ENCODE peak calls at places on chromosomes 6 and 20, in four cellular contexts. I is dorsolateral prefrontal cortex, R is tibial artery, K is stomach. D is an unnamed sample.

GRCh38 chr6:149328083-149328482 is 10.6 kb downstream of the TAB2 start:
- DNase-seq in R (no peak), K (no peak), I (no peak), D (no peak)

GRCh38 chr6:112822769-112823168 is 475.6 kb downstream of the RFPL4B start:
- DNase-seq in K (no peak), R (no peak), I (no peak), D (no peak)

GRCh38 chr20:31966991-31967655 is 828 bp upstream of the XKR7 start:
- DNase-seq in I (no peak), R (no peak), K (no peak), D (no peak)

GRCh38 chr6:157240059-157240959 is 83.0 kb downstream of the TMEM242 start:
- DNase-seq in R (peak), K (no peak), I (peak), D (no peak)

GRCh38 chr6:144896876-144897275 is 611.7 kb downstream of the UTRN start:
- DNase-seq in I (no peak), R (no peak), K (no peak), D (no peak)

GRCh38 chr20:21156266-21156665 is 30.4 kb downstream of the KIZ start:
- DNase-seq in I (no peak), R (no peak), K (no peak), D (no peak)

GRCh38 chr20:15555913-15556312 is 1017.3 kb downstream of the KIF16B start:
- DNase-seq in K (no peak), I (no peak), R (no peak), D (no peak)

GRCh38 chr6:153150767-153151440 is 19.8 kb upstream of the RGS17 start:
- DNase-seq in K (peak), I (no peak), R (no peak), D (no peak)

GRCh38 chr6:3211681-3212080 is 15.8 kb downstream of the TUBB2B start:
- DNase-seq in R (no peak), I (peak), K (no peak), D (no peak)

GRCh38 chr6:3208775-3209113 is 18.7 kb downstream of the TUBB2B start:
- DNase-seq in I (no peak), R (no peak), K (no peak), D (no peak)

GRCh38 chr6:3210024-3210610 is 17.3 kb downstream of the TUBB2B start:
- DNase-seq in R (no peak), I (no peak), K (no peak), D (no peak)

GRCh38 chr6:3208096-3208774 is 19.2 kb downstream of the TUBB2B start:
- DNase-seq in I (no peak), K (no peak), R (peak), D (no peak)

GRCh38 chr6:3209114-3210023 is 18.1 kb downstream of the TUBB2B start:
- DNase-seq in K (peak), I (peak), R (peak), D (peak)
- TF ChIP-seq CTCF in K (no peak), I (no peak), R (no peak), D (no peak)

GRCh38 chr6:169724554-169725269 is 412 bp upstream of the PHF10 start:
- DNase-seq in I (peak), R (no peak), K (peak), D (peak)

GRCh38 chr6:169723200-169723909 is 945 bp downstream of the PHF10 start:
- DNase-seq in I (peak), R (peak), K (peak), D (peak)

GRCh38 chr6:169723991-169724553 is at the start of gene PHF10:
- DNase-seq in K (peak), R (peak), I (no peak), D (peak)

GRCh38 chr6:169720207-169720855 is 4.0 kb downstream of the PHF10 start:
- DNase-seq in I (no peak), K (no peak), R (no peak), D (no peak)

DNA sequence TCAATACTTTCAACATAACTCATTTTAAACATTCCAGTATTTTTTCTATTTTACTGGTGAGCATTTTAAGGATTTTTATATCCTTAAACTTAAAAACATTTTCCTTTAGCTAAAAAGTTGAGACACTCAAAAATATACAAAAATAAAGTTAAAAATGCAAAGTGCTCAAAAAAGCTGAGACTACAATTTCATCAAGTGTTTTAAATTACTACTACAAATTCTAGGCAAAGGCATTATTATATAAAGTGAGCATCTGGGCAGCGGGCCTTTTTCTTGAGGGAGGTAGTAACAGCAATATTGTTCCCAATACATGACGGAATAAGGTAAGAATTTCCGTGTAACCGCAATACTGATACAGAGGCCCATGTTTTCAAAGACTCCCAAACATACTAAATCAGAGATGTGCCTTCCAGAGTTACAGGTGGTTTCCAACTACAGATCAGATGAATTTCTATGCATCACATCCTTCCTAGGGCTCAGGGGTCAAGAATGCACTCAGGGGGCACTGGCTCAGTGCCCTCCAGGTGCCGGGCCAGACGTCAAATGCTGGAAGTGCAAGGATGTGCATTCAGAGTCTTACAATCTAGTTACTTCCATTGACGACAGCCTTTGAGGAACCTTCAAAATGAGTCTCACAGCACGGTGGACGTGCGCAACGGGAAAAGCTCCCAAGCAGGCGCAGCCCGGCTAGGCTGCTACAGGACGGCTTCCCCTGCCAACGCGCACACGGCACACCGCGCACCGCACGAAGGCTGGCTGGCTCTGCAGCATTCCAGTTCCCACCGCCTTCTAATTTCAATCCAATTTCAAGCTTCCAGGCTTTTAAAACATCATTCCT is 1.7 kb downstream of the PHF10 start:
- DNase-seq in K (peak), I (no peak), R (peak), D (peak)
- TF ChIP-seq CTCF in K (no peak), I (no peak), R (no peak), D (no peak)

GRCh38 chr6:56765494-56765893 is 122.8 kb upstream of the DST start:
- DNase-seq in R (no peak), K (no peak), I (no peak), D (no peak)

GRCh38 chr6:56766139-56766805 is 123.6 kb upstream of the DST start:
- DNase-seq in R (no peak), K (no peak), I (no peak), D (no peak)

GRCh38 chr6:56760842-56761241 is 118.2 kb upstream of the DST start:
- DNase-seq in I (no peak), R (no peak), K (no peak), D (no peak)

GRCh38 chr6:56766806-56767178 is 124.1 kb upstream of the DST start:
- DNase-seq in K (no peak), I (no peak), R (no peak), D (no peak)

GRCh38 chr6:56764081-56764566 is 121.4 kb upstream of the DST start:
- DNase-seq in I (no peak), K (no peak), R (no peak), D (no peak)
- TF ChIP-seq CTCF in I (peak), K (no peak), R (peak), D (no peak)

GRCh38 chr6:161101517-161101916 is 109.9 kb downstream of the MAP3K4 start:
- DNase-seq in R (no peak), I (no peak), K (no peak), D (no peak)
- TF ChIP-seq CTCF in R (no peak), I (peak), K (no peak), D (no peak)

GRCh38 chr20:60361761-60362410 is 403.7 kb downstream of the CDH26 start:
- DNase-seq in I (no peak), R (no peak), K (no peak), D (no peak)

GRCh38 chr20:60362531-60362930 is 404.3 kb downstream of the CDH26 start:
- DNase-seq in K (no peak), I (no peak), R (no peak), D (no peak)

GRCh38 chr20:60365882-60366281 is 407.7 kb downstream of the CDH26 start:
- DNase-seq in I (no peak), K (no peak), R (no peak), D (no peak)

GRCh38 chr20:60363698-60364097 is 405.5 kb downstream of the CDH26 start:
- DNase-seq in R (no peak), K (no peak), I (no peak), D (no peak)

GRCh38 chr20:60365063-60365640 is 406.9 kb downstream of the CDH26 start:
- DNase-seq in R (no peak), K (peak), I (no peak), D (no peak)
- TF ChIP-seq CTCF in R (no peak), K (no peak), I (peak), D (no peak)

GRCh38 chr6:80094017-80094416 is 12.5 kb upstream of the BCKDHB start:
- DNase-seq in I (no peak), K (no peak), R (no peak), D (peak)
- TF ChIP-seq CTCF in I (peak), K (no peak), R (peak), D (peak)

GRCh38 chr6:75694406-75694805 is 54.6 kb upstream of the MYO6 start:
- DNase-seq in K (no peak), R (no peak), I (no peak), D (no peak)

GRCh38 chr6:75691012-75691411 is 58.0 kb upstream of the MYO6 start:
- DNase-seq in K (no peak), R (no peak), I (no peak), D (no peak)

GRCh38 chr6:75689576-75689975 is 59.5 kb upstream of the MYO6 start:
- DNase-seq in I (no peak), R (no peak), K (no peak), D (no peak)

GRCh38 chr6:75693534-75693933 is 55.5 kb upstream of the MYO6 start:
- DNase-seq in K (no peak), R (no peak), I (no peak), D (no peak)
- TF ChIP-seq CTCF in K (no peak), R (peak), I (no peak), D (no peak)

GRCh38 chr20:49446808-49447207 is 35.7 kb downstream of the KCNB1 start:
- DNase-seq in K (peak), I (peak), R (peak), D (no peak)
- TF ChIP-seq CTCF in K (no peak), I (no peak), R (no peak), D (no peak)

DNA sequence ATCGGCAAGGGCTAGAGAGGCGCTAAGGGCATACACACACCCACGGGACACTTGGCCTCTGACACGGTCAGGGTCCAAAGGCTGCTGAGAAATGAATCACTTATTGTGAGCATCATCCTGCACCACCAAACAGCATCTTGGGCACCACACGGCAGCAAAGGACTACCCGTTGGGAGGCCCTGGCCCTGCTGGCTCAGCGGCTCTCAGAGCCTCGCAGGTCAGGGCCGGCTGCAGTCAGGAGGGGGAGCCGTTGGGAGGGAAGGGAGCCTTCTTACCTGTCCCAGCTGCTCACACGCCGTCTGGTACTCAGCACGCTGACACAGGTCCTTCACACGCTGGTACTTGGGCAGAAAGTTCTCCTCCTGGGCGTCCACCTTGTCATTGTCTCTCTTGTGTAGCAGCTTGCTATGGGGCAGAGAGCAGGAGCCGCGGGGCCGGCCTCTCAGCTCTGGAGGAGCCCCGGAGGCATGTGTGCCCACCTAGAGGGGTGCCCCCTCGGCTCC is 109.0 kb downstream of the SULF2 start:
- DNase-seq in R (no peak), K (no peak), I (no peak), D (no peak)
- TF ChIP-seq CTCF in R (no peak), K (no peak), I (no peak), D (no peak)

GRCh38 chr6:40852667-40853383 is 186.2 kb downstream of the UNC5CL start:
- DNase-seq in I (no peak), R (no peak), K (no peak), D (peak)
- TF ChIP-seq CTCF in I (no peak), R (no peak), K (no peak), D (peak)

D was measured in activated CD8-positive, alpha-beta T cell treated with anti-CD3 and anti-CD28 coated beads for 36 hours.